ENCODE peak calls at places on chromosome 11, in five cellular contexts. N is GM23338, P is astrocyte, E is PC-3, W is PC-9. C is an unnamed sample.

GRCh38 chr11:68749501-68750196 is 1.7 kb downstream of the TESMIN start:
- DNase-seq in N (peak; percentile 50), P (peak; percentile 32), E (no peak), W (no peak), C (no peak)

GRCh38 chr11:728901-729491 is 18.3 kb upstream of the TALDO1 start:
- DNase-seq in N (no peak), P (no peak), E (no peak), W (no peak), C (no peak)

GRCh38 chr11:36363361-36364272 is 67.5 kb downstream of the PRR5L start:
- DNase-seq in N (peak; percentile 66), P (peak; percentile 78), E (no peak), W (peak; percentile 30), C (no peak)

GRCh38 chr11:12889243-12889642 is 119.9 kb upstream of the RASSF10 start:
- DNase-seq in N (no peak), P (peak; percentile 77), E (no peak), W (no peak), C (peak; percentile 67)

GRCh38 chr11:69909561-69910518 is 90.6 kb upstream of the FGF3 start:
- DNase-seq in N (peak; percentile 66), P (no peak), E (peak; percentile 37), W (peak; percentile 21), C (no peak)

GRCh38 chr11:117799634-117800033 is 2.6 kb upstream of the DSCAML1 start:
- DNase-seq in N (no peak), P (no peak), E (no peak), W (no peak), C (no peak)

GRCh38 chr11:47121056-47121455 is 55.6 kb downstream of the ARFGAP2 start:
- DNase-seq in N (no peak), P (no peak), E (no peak), W (no peak), C (no peak)

GRCh38 chr11:10629431-10630002 is 61.1 kb upstream of the LYVE1 start:
- DNase-seq in N (no peak), P (no peak), E (no peak), W (no peak), C (no peak)

GRCh38 chr11:71144736-71145135 is 107.6 kb downstream of the SHANK2 start:
- DNase-seq in N (no peak), P (no peak), E (no peak), W (no peak), C (peak; percentile 72)

GRCh38 chr11:73654482-73655021 is 8.2 kb downstream of the PLEKHB1 start:
- DNase-seq in N (no peak), P (no peak), E (no peak), W (no peak), C (no peak)

GRCh38 chr11:7548659-7549283 is 35.0 kb downstream of the PPFIBP2 start:
- DNase-seq in N (peak; percentile 87), P (no peak), E (peak; percentile 52), W (no peak), C (no peak)

DNA sequence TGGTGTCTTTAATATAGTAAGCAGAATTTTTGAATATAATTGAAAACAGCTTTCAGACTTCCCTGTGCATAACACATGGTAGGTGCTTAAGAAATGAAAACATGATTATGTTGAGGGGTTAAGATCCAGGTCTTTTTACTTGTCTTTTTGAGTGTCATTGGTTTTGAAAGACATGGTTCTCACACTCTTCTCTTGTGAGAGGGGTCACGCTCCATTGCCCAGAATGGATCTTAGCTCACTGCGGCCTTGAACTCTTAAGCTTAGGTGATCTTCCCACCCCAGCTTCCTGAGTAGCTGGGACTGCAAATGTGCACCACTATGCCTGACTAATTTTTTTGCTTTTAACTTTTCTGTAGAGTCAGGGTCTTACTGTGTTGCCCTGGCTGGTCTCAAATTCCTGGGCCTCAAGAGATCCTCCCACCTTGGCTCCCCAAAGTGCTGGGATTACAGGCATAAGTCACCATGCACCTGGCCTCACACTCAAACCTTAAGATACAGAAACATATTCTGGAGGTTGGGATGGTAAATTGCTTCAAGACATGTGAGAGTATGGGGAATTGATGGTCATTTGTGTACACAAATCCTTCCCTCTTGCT is 1.4 kb downstream of the SPCS2 start:
- DNase-seq in N (no peak), P (no peak), E (no peak), W (no peak), C (no peak)
- TF ChIP-seq EZH2 in N (no peak), P (no peak), E (no peak), W (no peak), C (no peak)

GRCh38 chr11:32426192-32426591 is 9.1 kb downstream of the WT1 start:
- DNase-seq in N (peak; percentile 38), P (no peak), E (no peak), W (no peak), C (no peak)

GRCh38 chr11:32427935-32428664 is 7.2 kb downstream of the WT1 start:
- DNase-seq in N (peak; percentile 62), P (no peak), E (no peak), W (no peak), C (no peak)

GRCh38 chr11:32428665-32429293 is 6.6 kb downstream of the WT1 start:
- DNase-seq in N (peak; percentile 18), P (no peak), E (no peak), W (no peak), C (no peak)

GRCh38 chr11:32426819-32427615 is 8.3 kb downstream of the WT1 start:
- DNase-seq in N (peak; percentile 73), P (no peak), E (no peak), W (no peak), C (no peak)

GRCh38 chr11:32427616-32427934 is 7.8 kb downstream of the WT1 start:
- DNase-seq in N (no peak), P (no peak), E (no peak), W (no peak), C (no peak)
- TF ChIP-seq EZH2 in N (peak; percentile 74), P (no peak), E (no peak), W (no peak), C (no peak)

DNA sequence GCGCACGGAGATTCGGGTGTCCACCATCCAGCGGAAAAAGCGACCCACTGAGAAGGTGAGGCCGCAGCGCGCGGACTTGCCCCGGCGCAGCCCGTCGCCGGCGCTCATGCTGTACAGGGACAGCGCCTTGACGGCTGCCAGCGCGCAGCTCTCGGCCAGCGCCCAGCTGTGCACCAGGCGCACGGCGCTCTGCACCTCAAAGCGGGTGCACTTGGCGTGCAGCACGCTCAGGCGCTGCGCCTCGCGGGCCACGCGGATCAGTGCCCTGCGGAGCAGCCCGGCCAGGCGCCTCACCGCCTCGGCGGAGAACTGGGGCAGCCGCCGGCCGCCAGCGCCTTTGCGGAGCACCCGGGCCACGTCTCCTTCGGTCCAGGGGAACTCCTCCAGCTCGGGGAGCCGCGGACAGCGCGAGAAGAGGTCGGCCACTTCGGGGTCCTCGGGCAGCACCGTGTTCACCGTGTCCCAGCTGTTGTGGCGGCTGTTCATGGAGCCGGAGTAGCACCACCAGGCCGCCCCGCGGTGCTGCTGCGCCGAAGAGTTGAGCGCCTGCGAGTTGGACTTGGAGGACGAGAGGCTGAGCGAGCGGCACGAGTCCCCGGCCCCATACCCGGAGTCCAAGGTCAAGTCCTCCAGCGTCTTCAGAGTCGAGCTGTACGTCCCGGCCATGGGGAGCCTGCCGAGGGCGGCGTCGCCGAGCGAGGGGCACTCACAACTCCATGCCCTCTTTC is 728 bp downstream of the ABTB2 start:
- DNase-seq in N (peak; percentile 72), P (peak; percentile 64), E (peak; percentile 52), W (peak; percentile 56), C (peak; percentile 71)
- TF ChIP-seq EZH2 in N (peak; percentile 2), P (no peak), E (no peak), W (no peak), C (no peak)

GRCh38 chr11:82734120-82734479 is 436 bp upstream of the FAM181B start:
- DNase-seq in N (no peak), P (no peak), E (no peak), W (no peak), C (no peak)

GRCh38 chr11:82733444-82734119 is at the start of gene FAM181B:
- DNase-seq in N (peak; percentile 93), P (no peak), E (no peak), W (no peak), C (peak; percentile 32)

GRCh38 chr11:82731691-82732277 is 1.9 kb downstream of the FAM181B start:
- DNase-seq in N (peak; percentile 55), P (no peak), E (no peak), W (no peak), C (no peak)

GRCh38 chr11:82732348-82732733 is 1.3 kb downstream of the FAM181B start:
- DNase-seq in N (peak; percentile 68), P (no peak), E (no peak), W (no peak), C (no peak)

DNA sequence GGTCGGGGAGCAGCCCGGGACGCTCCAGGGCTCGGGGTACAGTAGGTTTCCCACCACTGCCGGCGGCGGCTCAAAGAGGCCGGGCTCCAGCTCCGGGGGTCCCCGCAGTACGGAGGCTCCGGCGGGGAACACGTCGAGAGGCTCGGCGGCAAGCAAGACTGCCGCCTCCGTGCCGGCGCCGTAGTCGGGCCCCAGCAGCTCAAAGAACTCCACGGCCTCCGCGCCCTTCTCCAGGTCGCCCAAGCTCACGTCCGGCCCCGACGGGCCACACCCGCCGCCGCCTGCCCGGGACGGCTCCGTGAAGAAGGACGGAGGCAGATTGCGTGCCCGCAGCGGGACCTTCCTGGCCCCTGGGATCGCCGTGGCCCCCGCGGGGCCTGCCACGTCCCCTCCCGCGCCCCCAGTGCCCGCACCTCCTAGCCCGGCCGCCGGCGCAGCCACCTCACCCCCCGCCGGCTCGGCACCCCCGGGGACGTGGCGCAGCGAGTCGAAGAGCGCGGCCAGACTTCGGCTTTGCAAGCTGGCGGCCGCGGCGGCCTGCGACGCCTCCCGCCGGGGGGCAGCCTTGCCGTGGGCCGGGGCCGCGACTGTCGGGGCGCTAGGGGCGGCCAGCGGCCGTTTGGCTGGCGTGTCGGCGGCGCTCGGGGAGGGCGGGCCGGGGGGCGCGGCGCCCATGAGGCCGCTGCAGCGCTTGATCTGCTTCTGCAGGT is 775 bp downstream of the FAM181B start:
- DNase-seq in N (peak; percentile 60), P (no peak), E (no peak), W (no peak), C (no peak)
- TF ChIP-seq EZH2 in N (no peak), P (peak; percentile 96), E (peak; percentile 26), W (no peak), C (no peak)

GRCh38 chr11:107592256-107592655 is 1.3 kb downstream of the ELMOD1 start:
- DNase-seq in N (no peak), P (no peak), E (no peak), W (no peak), C (no peak)
- TF ChIP-seq EZH2 in N (peak; percentile 11), P (no peak), E (no peak), W (no peak), C (no peak)

DNA sequence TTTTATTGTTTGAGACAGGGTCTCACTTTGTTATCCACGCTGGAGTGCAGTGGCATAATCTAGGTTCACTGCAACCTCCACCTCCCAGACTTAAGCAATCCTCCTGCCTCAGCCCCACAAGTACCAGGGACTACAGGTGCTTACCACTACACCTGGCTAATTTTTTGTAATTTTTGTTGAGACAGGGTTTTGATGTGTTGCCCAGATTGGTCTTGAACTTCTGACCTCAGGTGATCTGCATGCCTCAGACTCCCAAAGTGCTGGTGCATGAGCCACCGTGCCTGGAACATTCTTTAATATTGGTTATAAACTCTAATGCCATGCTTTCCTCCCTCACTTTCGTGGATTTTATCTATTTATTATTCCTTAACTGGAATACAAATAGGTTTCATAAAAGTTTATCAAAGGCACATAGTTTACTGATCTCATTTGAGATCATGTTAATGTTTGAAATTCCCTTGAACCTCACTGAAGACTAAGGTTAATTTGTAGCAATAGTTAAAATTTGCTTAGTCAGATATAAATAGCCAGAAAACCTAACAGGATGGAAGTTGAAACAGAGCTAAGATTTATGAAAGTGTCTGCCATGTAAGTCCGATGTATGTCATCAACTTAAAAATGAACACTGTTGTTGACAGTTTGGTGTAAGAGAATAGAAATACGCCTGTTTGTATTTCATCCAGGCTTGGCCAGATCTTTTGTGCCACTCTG is 27.6 kb downstream of the KDM2A start:
- DNase-seq in N (no peak), P (no peak), E (no peak), W (no peak), C (no peak)
- TF ChIP-seq EZH2 in N (no peak), P (no peak), E (no peak), W (no peak), C (no peak)

GRCh38 chr11:125903753-125904659 is at the start of gene DDX25:
- DNase-seq in N (peak; percentile 88), P (no peak), E (no peak), W (no peak), C (peak; percentile 1)
- TF ChIP-seq EZH2 in N (no peak), P (no peak), E (no peak), W (no peak), C (no peak)